ENCODE peak calls at places on chromosomes 12 and 14, in four cellular contexts. One of them, this sample, is unnamed. For H3K4me1 and H3K9me3, the result is how much of the 10 kb centered on the place peaks cover.

GRCh38 chr12:18456344-18456743 is 195.0 kb downstream of the PIK3C2G start:
- DNase-seq in aorta: no peak
- DNase-seq in uterus: no peak
- DNase-seq in mucosa of descending colon: no peak
- DNase-seq in this sample: no peak

GRCh38 chr12:78887008-78887407 is 22.4 kb downstream of the SYT1 start:
- DNase-seq in uterus: no peak
- DNase-seq in aorta: no peak
- DNase-seq in mucosa of descending colon: no peak
- DNase-seq in this sample: peak

GRCh38 chr12:67002711-67003110 is 266.4 kb upstream of the CAND1 start:
- DNase-seq in aorta: no peak
- DNase-seq in mucosa of descending colon: peak
- DNase-seq in uterus: no peak
- DNase-seq in this sample: no peak

GRCh38 chr12:54409267-54409666 is 9.8 kb downstream of the ITGA5 start:
- DNase-seq in aorta: no peak
- DNase-seq in mucosa of descending colon: no peak
- DNase-seq in uterus: no peak
- DNase-seq in this sample: peak

GRCh38 chr14:104784846-104785707 is 10.5 kb downstream of the AKT1 start:
- DNase-seq in uterus: no peak
- DNase-seq in aorta: no peak
- DNase-seq in mucosa of descending colon: no peak
- DNase-seq in this sample: peak

GRCh38 chr12:106378788-106379187 is 21.2 kb downstream of the POLR3B start:
- DNase-seq in mucosa of descending colon: no peak
- DNase-seq in uterus: no peak
- DNase-seq in aorta: no peak
- DNase-seq in this sample: no peak

GRCh38 chr14:64891839-64892375 is 12.2 kb upstream of the SPTB start:
- DNase-seq in aorta: no peak
- DNase-seq in mucosa of descending colon: peak
- DNase-seq in uterus: no peak
- DNase-seq in this sample: no peak

GRCh38 chr12:52372216-52373154 is 5.2 kb upstream of the KRT85 start:
- DNase-seq in uterus: peak
- DNase-seq in aorta: peak
- DNase-seq in mucosa of descending colon: peak
- DNase-seq in this sample: peak

GRCh38 chr14:53547593-53547992 is 394.5 kb upstream of the DDHD1 start:
- DNase-seq in mucosa of descending colon: no peak
- DNase-seq in uterus: no peak
- DNase-seq in aorta: no peak
- DNase-seq in this sample: no peak

GRCh38 chr12:59087077-59087673 is 166.9 kb upstream of the LRIG3 start:
- DNase-seq in mucosa of descending colon: peak
- DNase-seq in aorta: no peak
- DNase-seq in uterus: no peak
- DNase-seq in this sample: no peak

GRCh38 chr12:12714276-12715001 is 2.7 kb upstream of the CDKN1B start:
- DNase-seq in mucosa of descending colon: peak
- DNase-seq in uterus: peak
- DNase-seq in aorta: no peak
- DNase-seq in this sample: peak
- H3K4me1 ChIP-seq in mucosa of descending colon: under half
- H3K4me1 ChIP-seq in uterus: under half
- H3K4me1 ChIP-seq in aorta: under half
- H3K4me1 ChIP-seq in this sample: under half

GRCh38 chr12:34348064-34348463 is 325.8 kb downstream of the ALG10 start:
- DNase-seq in mucosa of descending colon: no peak
- DNase-seq in aorta: no peak
- DNase-seq in uterus: no peak
- DNase-seq in this sample: no peak

GRCh38 chr12:34346372-34347034 is 324.2 kb downstream of the ALG10 start:
- DNase-seq in uterus: no peak
- DNase-seq in mucosa of descending colon: no peak
- DNase-seq in aorta: no peak
- DNase-seq in this sample: no peak

GRCh38 chr12:34348836-34349672 is 326.8 kb downstream of the ALG10 start:
- DNase-seq in mucosa of descending colon: no peak
- DNase-seq in aorta: no peak
- DNase-seq in uterus: no peak
- DNase-seq in this sample: no peak

GRCh38 chr12:34345801-34346200 is 323.5 kb downstream of the ALG10 start:
- DNase-seq in aorta: no peak
- DNase-seq in uterus: no peak
- DNase-seq in mucosa of descending colon: no peak
- DNase-seq in this sample: no peak

GRCh38 chr12:34347367-34347766 is 325.1 kb downstream of the ALG10 start:
- DNase-seq in mucosa of descending colon: no peak
- DNase-seq in uterus: no peak
- DNase-seq in aorta: no peak
- DNase-seq in this sample: no peak
- H3K9me3 ChIP-seq in mucosa of descending colon: half or more
- H3K9me3 ChIP-seq in uterus: under half
- H3K9me3 ChIP-seq in aorta: under half
- H3K9me3 ChIP-seq in this sample: under half

DNA sequence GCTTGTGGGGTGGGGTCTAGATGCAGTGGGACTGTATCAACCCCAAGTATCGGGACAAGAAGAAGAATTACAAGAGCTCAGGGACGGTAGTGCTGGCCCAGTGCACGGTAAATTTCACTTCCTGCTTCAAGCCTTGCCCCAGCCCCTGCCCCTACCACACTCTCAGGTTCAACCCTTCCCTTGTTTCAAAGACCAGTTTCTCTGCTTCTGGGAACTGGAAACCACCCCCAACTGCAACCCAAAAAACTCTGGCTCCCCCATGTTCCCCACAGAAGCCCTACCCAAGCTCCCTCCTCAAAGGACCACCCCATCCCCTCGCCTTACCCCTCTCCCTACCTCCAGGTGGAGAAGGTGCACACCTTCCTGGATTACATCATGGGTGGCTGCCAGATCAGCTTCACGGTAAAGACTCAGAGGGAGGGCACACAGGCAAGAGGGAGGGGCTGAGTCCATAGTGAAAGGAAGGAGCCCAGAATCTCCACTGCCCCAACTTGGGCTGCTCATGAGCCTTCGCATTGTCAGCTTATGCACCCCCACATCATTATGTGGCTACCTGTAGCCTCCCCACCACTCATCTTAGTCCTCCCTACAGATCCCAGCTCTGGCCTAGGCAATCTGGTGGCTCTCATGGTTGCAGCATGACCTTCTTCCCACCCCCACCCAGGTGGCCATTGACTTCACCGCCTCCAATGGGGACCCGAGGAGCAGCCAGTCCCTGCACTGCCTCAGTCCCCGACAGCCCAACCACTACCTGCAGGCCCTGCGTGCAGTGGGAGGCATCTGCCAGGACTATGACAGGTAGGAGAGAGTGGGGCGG is 4.3 kb downstream of the CPNE6 start:
- DNase-seq in uterus: no peak
- DNase-seq in aorta: no peak
- DNase-seq in mucosa of descending colon: no peak
- DNase-seq in this sample: no peak
- H3K4me1 ChIP-seq in uterus: under half
- H3K4me1 ChIP-seq in aorta: under half
- H3K4me1 ChIP-seq in mucosa of descending colon: under half
- H3K4me1 ChIP-seq in this sample: under half

DNA sequence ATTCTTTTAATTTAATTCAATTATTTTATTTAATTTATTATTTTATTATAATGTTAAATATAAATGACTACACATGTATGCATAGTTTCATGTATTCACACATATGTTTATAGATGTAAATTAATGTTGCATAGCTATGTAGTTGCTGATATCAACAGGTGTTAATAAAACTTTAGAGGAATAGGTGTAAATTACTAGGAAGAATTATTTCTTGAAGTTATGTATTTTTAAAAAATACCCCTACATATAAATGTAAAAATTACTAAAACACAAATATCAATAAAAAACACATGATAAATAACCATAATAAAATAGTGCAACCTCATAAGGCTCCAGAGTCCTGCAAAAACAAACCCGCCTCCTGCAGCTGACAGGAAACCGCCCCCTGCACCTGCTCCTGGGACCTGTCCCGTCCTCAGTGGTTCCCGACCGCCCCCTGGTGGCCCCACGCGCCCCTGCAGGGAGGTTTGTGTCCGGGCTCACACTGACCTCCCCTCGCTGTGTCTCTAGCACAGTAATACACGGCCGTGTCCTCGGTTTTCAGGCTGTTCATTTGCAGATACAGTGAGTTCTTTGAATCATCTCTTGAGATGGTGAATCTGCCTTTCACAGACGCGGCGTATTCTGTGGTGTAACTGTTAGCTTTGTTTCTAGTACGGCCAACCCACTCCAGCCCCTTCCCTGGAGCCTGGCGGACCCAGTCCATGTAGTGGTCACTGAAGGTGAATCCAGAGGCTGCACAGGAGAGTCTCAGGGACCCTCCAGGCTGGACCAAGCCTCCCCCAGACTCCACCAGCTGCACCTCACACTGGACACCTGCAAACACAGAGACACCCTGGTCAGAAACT is 1264.0 kb downstream of the TMEM121 start:
- DNase-seq in aorta: peak
- DNase-seq in uterus: no peak
- DNase-seq in mucosa of descending colon: peak
- DNase-seq in this sample: peak
- H3K9me3 ChIP-seq in aorta: under half
- H3K9me3 ChIP-seq in uterus: under half
- H3K9me3 ChIP-seq in mucosa of descending colon: under half
- H3K9me3 ChIP-seq in this sample: under half

GRCh38 chr12:13101854-13102375 is 1.6 kb downstream of the GSG1 start:
- DNase-seq in mucosa of descending colon: no peak
- DNase-seq in aorta: no peak
- DNase-seq in uterus: no peak
- DNase-seq in this sample: no peak

GRCh38 chr12:13099066-13099909 is 4.2 kb downstream of the GSG1 start:
- DNase-seq in mucosa of descending colon: peak
- DNase-seq in uterus: peak
- DNase-seq in aorta: no peak
- DNase-seq in this sample: peak

GRCh38 chr12:13100882-13101769 is 2.3 kb downstream of the GSG1 start:
- DNase-seq in aorta: peak
- DNase-seq in mucosa of descending colon: peak
- DNase-seq in uterus: peak
- DNase-seq in this sample: peak

GRCh38 chr12:13099910-13100609 is 3.4 kb downstream of the GSG1 start:
- DNase-seq in uterus: no peak
- DNase-seq in aorta: no peak
- DNase-seq in mucosa of descending colon: no peak
- DNase-seq in this sample: no peak

DNA sequence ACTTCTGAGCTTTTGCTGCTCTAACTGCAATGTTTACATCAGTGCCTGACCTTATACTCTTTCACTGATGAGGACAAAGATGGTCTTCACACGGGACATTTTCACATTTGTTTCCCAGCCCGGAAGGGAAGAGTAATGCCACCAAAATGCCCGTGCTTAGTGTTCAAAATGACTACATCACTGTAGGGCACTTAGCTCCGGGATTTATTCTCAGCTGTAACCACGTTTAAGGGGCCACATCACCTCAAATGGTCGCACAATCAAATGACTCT is 2.9 kb downstream of the GSG1 start:
- DNase-seq in aorta: no peak
- DNase-seq in mucosa of descending colon: no peak
- DNase-seq in uterus: no peak
- DNase-seq in this sample: no peak
- H3K4me1 ChIP-seq in aorta: under half
- H3K4me1 ChIP-seq in mucosa of descending colon: under half
- H3K4me1 ChIP-seq in uterus: under half
- H3K4me1 ChIP-seq in this sample: under half

GRCh38 chr14:28767239-28767850 is 758 bp downstream of the FOXG1 start:
- DNase-seq in aorta: peak
- DNase-seq in mucosa of descending colon: no peak
- DNase-seq in uterus: no peak
- DNase-seq in this sample: no peak

GRCh38 chr14:28769358-28769757 is 2.8 kb downstream of the FOXG1 start:
- DNase-seq in uterus: no peak
- DNase-seq in aorta: no peak
- DNase-seq in mucosa of descending colon: no peak
- DNase-seq in this sample: no peak

GRCh38 chr14:28770061-28770460 is 3.5 kb downstream of the FOXG1 start:
- DNase-seq in mucosa of descending colon: no peak
- DNase-seq in uterus: no peak
- DNase-seq in aorta: no peak
- DNase-seq in this sample: no peak

GRCh38 chr14:28767851-28768548 is 1.4 kb downstream of the FOXG1 start:
- DNase-seq in mucosa of descending colon: no peak
- DNase-seq in aorta: peak
- DNase-seq in uterus: no peak
- DNase-seq in this sample: no peak

GRCh38 chr14:28768549-28768870 is 1.9 kb downstream of the FOXG1 start:
- DNase-seq in uterus: no peak
- DNase-seq in aorta: no peak
- DNase-seq in mucosa of descending colon: no peak
- DNase-seq in this sample: no peak
- H3K9me3 ChIP-seq in uterus: under half
- H3K9me3 ChIP-seq in aorta: under half
- H3K9me3 ChIP-seq in mucosa of descending colon: under half
- H3K9me3 ChIP-seq in this sample: under half

DNA sequence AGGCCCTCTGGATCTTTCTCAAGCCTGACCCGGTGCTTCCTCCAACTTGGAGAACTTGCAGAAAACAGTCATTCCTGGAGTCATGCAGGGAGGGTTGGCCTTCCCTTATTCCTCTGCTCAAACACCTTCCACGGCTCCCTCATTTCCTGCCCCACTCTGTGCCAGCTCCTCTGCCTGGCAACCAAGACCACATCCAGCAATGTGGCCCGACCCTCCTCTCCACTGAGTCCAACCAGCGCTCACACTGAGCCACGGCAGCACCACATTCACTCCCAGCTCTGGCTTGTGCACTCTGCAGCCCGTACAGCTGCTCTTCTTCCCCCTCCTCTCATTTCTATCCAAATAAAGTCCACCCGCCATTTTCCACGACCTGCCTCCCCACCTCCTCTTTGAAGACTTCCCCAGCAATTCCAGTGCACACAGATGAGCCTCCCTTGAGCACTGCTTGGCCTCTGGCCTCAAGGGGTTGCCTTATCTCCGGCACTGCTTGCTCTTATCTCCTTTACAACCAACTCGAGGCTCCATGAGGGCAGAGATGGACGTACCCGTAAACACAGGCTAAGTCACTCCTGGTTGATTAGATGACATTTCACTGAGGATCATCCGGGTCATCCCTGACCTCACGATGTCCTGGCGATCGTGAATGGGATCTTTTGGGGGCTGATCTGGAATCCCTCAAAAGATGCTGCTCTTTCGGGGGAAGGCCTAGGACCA is 5.4 kb downstream of the PGF start:
- DNase-seq in uterus: no peak
- DNase-seq in mucosa of descending colon: no peak
- DNase-seq in aorta: peak
- DNase-seq in this sample: no peak
- H3K4me1 ChIP-seq in uterus: under half
- H3K4me1 ChIP-seq in mucosa of descending colon: under half
- H3K4me1 ChIP-seq in aorta: under half
- H3K4me1 ChIP-seq in this sample: under half